ENCODE peak calls at places on chromosomes 2 and 18, in four cellular contexts. J is SK-N-SH, P is DND-41, O is OCI-LY7. X is an unnamed sample.

GRCh38 chr2:207786956-207787516 is 17.3 kb upstream of the FZD5 start:
- DNase-seq in J (no peak), O (no peak), P (no peak), X (no peak)

GRCh38 chr2:66271777-66272176 is 163.1 kb upstream of the MEIS1 start:
- DNase-seq in P (no peak), O (no peak), J (no peak), X (no peak)

GRCh38 chr2:33062665-33063249 is 116.0 kb downstream of the LTBP1 start:
- DNase-seq in J (no peak), P (no peak), O (no peak), X (peak; percentile 46)

GRCh38 chr2:65782996-65783650 is 350.7 kb upstream of the SPRED2 start:
- DNase-seq in J (no peak), P (no peak), O (no peak), X (peak; percentile 63)

GRCh38 chr2:156437272-156437671 is 1.1 kb downstream of the GPD2 start:
- DNase-seq in P (no peak), J (no peak), O (no peak), X (no peak)

GRCh38 chr18:44526705-44527415 is 153.8 kb upstream of the SETBP1 start:
- DNase-seq in O (no peak), P (no peak), J (no peak), X (no peak)

GRCh38 chr18:9731380-9731779 is 23.3 kb downstream of the RAB31 start:
- DNase-seq in P (no peak), J (no peak), O (no peak), X (peak; percentile 88)

GRCh38 chr2:69566669-69567068 is 76.9 kb downstream of the AAK1 start:
- DNase-seq in P (no peak), O (no peak), J (no peak), X (no peak)

GRCh38 chr18:13629841-13630747 is 96.3 kb downstream of the FAM210A start:
- DNase-seq in J (peak; percentile 91), O (peak; percentile 82), P (peak; percentile 56), X (peak; percentile 43)

GRCh38 chr2:45354776-45355175 is 256.3 kb downstream of the SRBD1 start:
- DNase-seq in P (no peak), J (no peak), O (no peak), X (no peak)

GRCh38 chr2:230417436-230417835 is 1.4 kb downstream of the SP100 start:
- DNase-seq in P (no peak), O (no peak), J (no peak), X (no peak)

GRCh38 chr2:28406276-28407096 is 13.8 kb downstream of the FOSL2 start:
- DNase-seq in J (no peak), P (no peak), O (no peak), X (peak; percentile 89)

GRCh38 chr2:67322361-67323001 is 74.7 kb upstream of the ETAA1 start:
- DNase-seq in J (peak; percentile 69), O (no peak), P (no peak), X (peak; percentile 73)

GRCh38 chr18:33664528-33664927 is 86.5 kb downstream of the ASXL3 start:
- DNase-seq in P (no peak), J (no peak), O (no peak), X (no peak)

GRCh38 chr18:63444567-63444966 is 22.3 kb upstream of the VPS4B start:
- DNase-seq in O (no peak), P (no peak), J (no peak), X (peak; percentile 96)

GRCh38 chr2:157355618-157356017 is 30.0 kb upstream of the ERMN start:
- DNase-seq in O (no peak), P (no peak), J (no peak), X (peak; percentile 20)

GRCh38 chr2:240881913-240882312 is 13.3 kb downstream of the AGXT start:
- DNase-seq in J (no peak), P (no peak), O (no peak), X (no peak)

GRCh38 chr2:208280933-208281332 is 14.9 kb downstream of the PIKFYVE start:
- DNase-seq in J (no peak), O (no peak), P (no peak), X (peak; percentile 55)

GRCh38 chr18:36849288-36850011 is 20.5 kb downstream of the KIAA1328 start:
- DNase-seq in J (no peak), P (no peak), O (no peak), X (no peak)

GRCh38 chr2:136495636-136496035 is 269.7 kb upstream of the THSD7B start:
- DNase-seq in J (no peak), O (peak; percentile 4), P (no peak), X (no peak)

GRCh38 chr2:228875152-228875875 is 395.8 kb downstream of the PID1 start:
- DNase-seq in P (no peak), O (no peak), J (no peak), X (peak; percentile 6)

DNA sequence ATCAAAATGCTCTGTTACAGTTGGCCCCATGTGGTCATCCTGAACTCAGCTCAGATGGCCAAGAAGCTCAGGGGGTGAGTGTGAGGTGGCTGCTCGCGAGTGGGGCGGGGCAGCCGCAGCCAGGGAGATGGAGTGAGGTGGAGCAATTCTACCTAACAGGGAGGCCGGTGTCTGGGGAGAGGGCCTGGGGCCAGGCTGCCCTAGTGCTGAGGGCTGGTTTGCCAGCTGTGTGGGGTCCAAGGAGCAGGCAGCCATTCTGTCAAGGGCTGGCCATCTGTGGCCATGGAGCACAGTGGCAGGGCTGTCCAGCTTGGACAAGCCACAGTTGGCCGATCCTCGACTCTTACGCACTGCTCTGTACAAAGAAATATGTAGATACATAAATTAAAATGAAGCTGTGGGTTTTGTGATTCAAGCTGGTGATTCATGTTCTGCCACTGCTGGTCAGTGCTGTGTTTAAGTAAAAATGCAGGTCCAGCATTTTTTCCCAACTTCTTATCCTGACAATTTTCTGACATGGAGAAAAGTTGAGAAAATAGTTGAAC is 82.1 kb downstream of the HS6ST1 start:
- DNase-seq in J (no peak), O (no peak), P (no peak), X (peak; percentile 64)
- TF ChIP-seq CTCF in J (no peak), O (no peak), P (no peak), X (no peak)

DNA sequence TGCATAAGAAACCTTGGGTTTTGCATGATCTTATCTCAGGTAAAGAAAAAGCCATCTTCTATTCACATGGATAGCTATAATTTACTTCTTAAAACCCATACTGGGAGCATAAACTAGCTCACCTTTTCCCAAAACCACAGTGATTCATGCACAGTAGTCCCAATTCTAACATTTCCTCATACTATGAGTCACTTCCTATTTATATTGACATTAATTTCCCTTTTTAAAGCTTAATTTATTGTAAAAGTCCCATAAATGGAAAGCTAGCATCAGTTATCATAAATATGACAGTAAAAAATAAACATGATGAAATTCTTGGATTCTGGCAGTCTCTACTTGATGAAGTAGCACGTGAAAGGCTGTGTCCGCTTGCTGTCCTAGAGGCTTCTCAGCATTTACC is 180.1 kb downstream of the CDH2 start:
- DNase-seq in O (no peak), J (no peak), P (no peak), X (peak; percentile 52)
- H2AFZ ChIP-seq in O (no peak overlapping the region), J (no peak overlapping the region), P (no peak overlapping the region), X (no peak overlapping the region)

DNA sequence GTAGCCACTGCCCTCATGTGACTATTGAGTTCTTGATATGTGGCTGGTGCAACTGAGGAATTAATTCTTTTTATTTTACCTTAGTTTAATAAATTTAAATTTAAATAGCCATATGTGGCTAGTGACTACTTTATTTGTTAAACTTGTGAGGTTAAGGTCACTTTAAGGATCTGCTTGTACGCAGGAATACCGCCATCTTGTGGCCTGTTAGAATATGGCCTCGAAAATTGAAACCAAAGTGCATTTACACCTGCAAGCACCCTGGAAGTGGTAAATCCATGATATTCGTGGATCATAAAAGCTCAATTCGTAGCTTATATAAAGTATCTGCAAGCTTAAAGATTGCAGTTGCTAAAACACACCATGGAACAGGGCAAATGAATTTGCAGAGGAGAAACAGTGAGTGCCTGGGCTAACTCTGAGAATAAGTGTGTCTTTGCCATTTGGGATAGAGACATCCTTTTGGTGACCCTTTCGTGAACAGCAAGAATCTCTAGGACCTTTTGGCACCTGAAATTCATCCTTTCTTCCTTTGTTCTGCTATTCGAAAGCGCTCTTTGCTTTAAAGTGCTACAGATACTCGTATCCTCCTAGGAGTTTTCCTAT is 59.9 kb upstream of the REG3A start:
- DNase-seq in J (peak; percentile 36), P (peak; percentile 36), O (peak; percentile 73), X (peak; percentile 10)
- TF ChIP-seq CTCF in J (peak; percentile 68), P (peak; percentile 82), O (peak; percentile 95), X (peak; percentile 61)

GRCh38 chr2:148614332-148615049 is 30.1 kb upstream of the EPC2 start:
- DNase-seq in P (no peak), O (no peak), J (no peak), X (peak; percentile 66)

GRCh38 chr2:148616696-148617095 is 27.9 kb upstream of the EPC2 start:
- DNase-seq in J (no peak), P (no peak), O (no peak), X (no peak)

GRCh38 chr2:148614024-148614331 is 30.6 kb upstream of the EPC2 start:
- DNase-seq in J (no peak), P (no peak), O (no peak), X (peak; percentile 21)

GRCh38 chr2:148615446-148615845 is 29.1 kb upstream of the EPC2 start:
- DNase-seq in O (no peak), P (no peak), J (peak; percentile 12), X (no peak)

GRCh38 chr2:148613231-148614023 is 31.1 kb upstream of the EPC2 start:
- DNase-seq in J (no peak), P (no peak), O (no peak), X (no peak)
- H2AFZ ChIP-seq in J (no peak overlapping the region), P (no peak overlapping the region), O (no peak overlapping the region), X (peak overlapping the region; percentile 38)

DNA sequence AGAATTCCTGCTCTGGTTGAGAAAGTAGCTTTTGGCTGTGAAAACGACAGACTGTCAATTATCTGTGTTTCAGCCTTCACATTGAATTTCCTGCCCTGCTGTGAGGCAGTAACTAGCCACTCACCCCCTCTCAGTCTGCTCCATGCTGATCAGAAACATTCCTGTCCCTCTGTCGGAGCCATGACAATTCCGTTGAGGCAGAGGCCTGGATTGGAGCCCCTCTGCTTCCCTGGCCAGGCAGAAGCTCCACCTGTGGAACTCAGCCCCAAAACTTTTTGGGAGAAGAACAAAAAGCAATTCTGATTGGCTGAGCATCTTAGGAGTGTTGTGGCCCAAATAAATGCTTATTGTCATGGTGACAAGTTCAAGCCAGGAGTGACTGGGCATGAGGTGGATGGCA is 60.0 kb downstream of the APOB start:
- DNase-seq in P (no peak), O (no peak), J (no peak), X (no peak)
- TF ChIP-seq CTCF in P (no peak), O (no peak), J (no peak), X (no peak)

DNA sequence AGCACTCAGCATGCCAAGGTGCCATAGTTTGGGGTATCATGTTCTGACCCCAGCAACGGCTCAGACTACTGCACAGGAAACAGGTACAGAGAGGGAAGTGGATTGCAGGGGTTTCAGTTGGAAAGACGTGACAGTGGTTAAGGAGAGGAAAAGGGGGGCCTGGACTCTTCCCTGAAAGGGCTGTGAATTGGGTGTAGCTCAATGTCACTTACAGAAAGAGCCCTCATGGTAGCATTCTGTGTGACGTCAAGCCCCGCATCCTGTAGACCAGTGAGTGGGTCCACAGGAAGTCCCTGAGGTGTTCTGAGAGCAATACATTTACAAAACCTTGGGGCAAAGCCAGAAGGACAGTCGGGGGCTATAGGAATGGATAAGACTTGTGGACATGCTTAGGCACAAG is 121.5 kb upstream of the GYPC start:
- DNase-seq in J (no peak), O (no peak), P (no peak), X (no peak)
- H2AFZ ChIP-seq in J (no peak overlapping the region), O (no peak overlapping the region), P (no peak overlapping the region), X (no peak overlapping the region)

DNA sequence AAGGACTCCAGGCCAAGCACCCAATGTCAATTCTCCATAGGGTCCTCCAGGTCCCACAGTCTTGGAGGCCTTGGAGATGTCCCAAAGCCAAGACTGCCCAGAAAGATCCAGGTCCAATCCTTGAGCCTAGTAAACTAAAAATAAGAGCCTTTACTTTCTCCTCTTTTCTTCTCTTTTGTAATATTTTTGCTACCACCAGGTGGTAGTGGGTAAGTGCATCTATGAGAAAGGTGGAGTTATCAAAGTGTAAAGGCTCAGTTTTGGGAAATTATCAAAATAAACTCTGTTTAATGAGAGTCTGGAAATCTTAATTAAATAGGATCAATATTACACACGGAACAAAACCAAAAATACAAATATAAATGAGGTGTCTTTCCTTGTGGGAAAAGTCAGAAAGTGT is 276.4 kb downstream of the ALK start:
- DNase-seq in O (no peak), J (no peak), P (no peak), X (no peak)
- TF ChIP-seq CTCF in O (peak; percentile 21), J (peak; percentile 25), P (no peak), X (no peak)